ENCODE peak calls at places on chromosomes 4 and X, in nine cellular contexts. R is cerebellum; P is stimulated activated CD8-positive, alpha-beta memory T cell treated with anti-CD3 and anti-CD28 coated beads, Interleukin-7, amount 100 ng/mL, for 1 hour; X is aorta; K is BJ; G is astrocyte of the spinal cord; H is body of pancreas; M is osteocyte; V is left colon. O is an unnamed sample.

GRCh38 chr4:8835521-8836365 is 35.9 kb downstream of the HMX1 start:
- DNase-seq in R (no peak), P (no peak), X (no peak), K (no peak), G (no peak), H (no peak), M (peak), V (no peak), O (no peak)

GRCh38 chr4:153137168-153137567 is 67.1 kb upstream of the TRIM2 start:
- DNase-seq in R (no peak), P (no peak), X (peak), K (no peak), G (peak), H (peak), M (no peak), V (no peak), O (peak)

GRCh38 chr4:95549246-95550138 is 719 bp upstream of the UNC5C start:
- DNase-seq in R (peak), P (no peak), X (peak), K (no peak), G (peak), H (peak), M (no peak), V (peak), O (no peak)

GRCh38 chrX:39907964-39908616 is 189.7 kb downstream of the BCOR start:
- DNase-seq in R (no peak), P (no peak), X (peak), K (peak), G (peak), H (peak), M (peak), V (no peak), O (peak)

GRCh38 chrX:152992120-152992519 is 1.8 kb downstream of the PNMA5 start:
- DNase-seq in R (no peak), P (no peak), X (no peak), K (no peak), G (no peak), H (no peak), M (no peak), V (no peak), O (no peak)

GRCh38 chr4:124647599-124647998 is 64.9 kb downstream of the ANKRD50 start:
- DNase-seq in R (no peak), P (no peak), X (no peak), K (no peak), G (no peak), H (no peak), M (no peak), V (no peak), O (no peak)

GRCh38 chrX:80511969-80512760 is 91.9 kb downstream of the TENT5D start:
- DNase-seq in R (no peak), P (no peak), X (no peak), K (no peak), G (no peak), H (no peak), M (no peak), V (no peak), O (peak)

GRCh38 chrX:51893931-51894696 is 691 bp downstream of the MAGED1 start:
- DNase-seq in R (peak), P (no peak), X (no peak), K (no peak), G (peak), H (peak), M (no peak), V (peak), O (no peak)

GRCh38 chr4:30722916-30723270 is 2.7 kb downstream of the PCDH7 start:
- DNase-seq in R (no peak), P (no peak), X (peak), K (no peak), G (no peak), H (no peak), M (no peak), V (no peak), O (no peak)